ENCODE peak calls at places on chromosome 14, in four cellular contexts. T is GM23248, C is lower lobe of right lung, Z is cardiac fibroblast. V is an unnamed sample.

GRCh38 chr14:57930241-57930975 is 64.5 kb upstream of the SLC35F4 start:
- DNase-seq in T (no peak), C (no peak), Z (no peak), V (no peak)

GRCh38 chr14:71583246-71583645 is 349.0 kb upstream of the RGS6 start:
- DNase-seq in T (peak; percentile 23), C (no peak), Z (no peak), V (no peak)

GRCh38 chr14:31232081-31232480 is 24.5 kb upstream of the HECTD1 start:
- DNase-seq in T (no peak), C (no peak), Z (no peak), V (no peak)

GRCh38 chr14:75548544-75548943 is 26.3 kb downstream of the BATF start:
- DNase-seq in T (peak; percentile 58), C (no peak), Z (peak; percentile 84), V (peak; percentile 72)

GRCh38 chr14:89419973-89420482 is 3.0 kb upstream of the FOXN3 start:
- DNase-seq in T (no peak), C (no peak), Z (no peak), V (no peak)

GRCh38 chr14:68910540-68910939 is 68.6 kb downstream of the ACTN1 start:
- DNase-seq in T (no peak), C (peak; percentile 4), Z (no peak), V (no peak)

GRCh38 chr14:59276235-59276634 is 87.8 kb downstream of the DAAM1 start:
- DNase-seq in T (no peak), C (no peak), Z (no peak), V (no peak)

GRCh38 chr14:44291516-44291915 is 215.6 kb downstream of the FSCB start:
- DNase-seq in T (no peak), C (no peak), Z (no peak), V (no peak)

GRCh38 chr14:103537175-103537990 is 8.4 kb downstream of the TRMT61A start:
- DNase-seq in T (peak; percentile 74), C (no peak), Z (no peak), V (no peak)

GRCh38 chr14:51304428-51304827 is 64.4 kb downstream of the TMX1 start:
- DNase-seq in T (peak; percentile 82), C (no peak), Z (no peak), V (no peak)

DNA sequence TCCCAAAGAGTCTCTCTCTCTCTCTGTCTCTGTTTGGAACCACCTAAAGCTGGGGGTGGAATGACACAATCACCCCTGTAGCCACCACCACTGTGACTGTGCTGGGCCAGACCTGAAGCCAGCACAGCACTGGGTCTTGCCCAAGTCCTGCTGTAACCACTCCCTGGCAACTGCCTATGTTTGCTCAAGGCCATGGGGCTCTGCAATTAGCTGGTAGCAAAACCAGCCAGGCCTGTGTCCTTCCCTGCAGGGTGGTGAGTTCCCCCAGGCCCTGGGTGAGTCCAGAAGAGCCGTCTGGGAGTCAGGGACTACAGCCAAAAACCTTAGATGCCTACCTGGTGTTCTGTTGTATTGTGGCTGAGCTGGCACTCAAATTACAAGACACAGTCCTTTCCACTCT is 50.8 kb downstream of the DGLUCY start:
- DNase-seq in T (peak; percentile 23), C (peak; percentile 79), Z (no peak), V (peak; percentile 62)
- H3K4me3 ChIP-seq in T (no peak overlapping the region), C (no peak overlapping the region), Z (no peak overlapping the region), V (no peak overlapping the region)

DNA sequence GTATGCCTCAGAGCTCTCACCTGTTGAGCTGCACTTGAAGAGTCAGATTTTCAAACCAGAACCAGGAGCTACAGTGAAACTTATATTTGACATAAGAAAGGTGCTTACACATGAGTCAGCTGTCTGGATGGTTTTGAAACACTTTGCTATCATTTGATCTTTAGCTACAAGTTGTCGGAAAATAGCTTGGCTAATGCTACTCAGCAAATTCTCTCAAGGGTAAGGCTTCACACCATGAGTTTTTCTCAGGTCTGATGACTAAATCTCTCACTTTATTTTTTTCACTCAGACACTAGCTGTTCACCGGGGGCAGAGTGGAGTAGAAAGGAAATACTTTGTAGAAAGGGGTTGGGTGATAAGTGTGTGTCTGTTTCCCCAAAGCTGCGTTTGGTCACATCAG is 171.8 kb downstream of the FLRT2 start:
- DNase-seq in T (no peak), C (no peak), Z (no peak), V (no peak)
- H3K4me3 ChIP-seq in T (no peak overlapping the region), C (no peak overlapping the region), Z (no peak overlapping the region), V (no peak overlapping the region)

GRCh38 chr14:92401561-92401960 is 78.6 kb downstream of the SLC24A4 start:
- DNase-seq in T (no peak), C (no peak), Z (no peak), V (no peak)

GRCh38 chr14:92397839-92398564 is 75.0 kb downstream of the SLC24A4 start:
- DNase-seq in T (peak; percentile 55), C (no peak), Z (no peak), V (no peak)

GRCh38 chr14:92400579-92401444 is 77.8 kb downstream of the SLC24A4 start:
- DNase-seq in T (no peak), C (no peak), Z (peak; percentile 16), V (no peak)

GRCh38 chr14:92392726-92393125 is 69.8 kb downstream of the SLC24A4 start:
- DNase-seq in T (no peak), C (no peak), Z (no peak), V (no peak)

GRCh38 chr14:92397140-92397815 is 74.3 kb downstream of the SLC24A4 start:
- DNase-seq in T (peak; percentile 95), C (peak; percentile 80), Z (peak; percentile 26), V (no peak)
- H3K4me3 ChIP-seq in T (peak overlapping the region; percentile 35), C (no peak overlapping the region), Z (no peak overlapping the region), V (no peak overlapping the region)

DNA sequence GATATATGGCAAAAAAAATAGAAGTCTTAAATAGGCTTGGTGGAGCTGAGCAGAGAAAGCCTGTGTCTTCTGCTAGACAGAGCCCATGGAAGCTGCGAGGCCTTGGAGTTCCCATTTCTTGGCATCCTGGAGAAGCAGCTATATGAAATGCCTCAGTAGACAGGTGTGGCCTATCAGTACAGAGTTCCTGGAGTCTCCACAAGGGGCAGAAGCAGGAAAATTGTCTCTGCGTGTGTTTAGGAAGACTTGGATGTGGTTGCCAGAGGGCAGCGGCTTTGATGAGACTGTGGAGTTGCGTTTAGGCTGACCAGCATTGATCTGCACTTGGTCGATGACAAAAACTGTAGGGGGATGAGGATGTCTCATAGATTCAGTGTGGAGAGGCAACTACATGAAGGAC is 334.5 kb upstream of the SEL1L start:
- DNase-seq in T (no peak), C (no peak), Z (no peak), V (no peak)
- H3K4me3 ChIP-seq in T (no peak overlapping the region), C (no peak overlapping the region), Z (no peak overlapping the region), V (no peak overlapping the region)

DNA sequence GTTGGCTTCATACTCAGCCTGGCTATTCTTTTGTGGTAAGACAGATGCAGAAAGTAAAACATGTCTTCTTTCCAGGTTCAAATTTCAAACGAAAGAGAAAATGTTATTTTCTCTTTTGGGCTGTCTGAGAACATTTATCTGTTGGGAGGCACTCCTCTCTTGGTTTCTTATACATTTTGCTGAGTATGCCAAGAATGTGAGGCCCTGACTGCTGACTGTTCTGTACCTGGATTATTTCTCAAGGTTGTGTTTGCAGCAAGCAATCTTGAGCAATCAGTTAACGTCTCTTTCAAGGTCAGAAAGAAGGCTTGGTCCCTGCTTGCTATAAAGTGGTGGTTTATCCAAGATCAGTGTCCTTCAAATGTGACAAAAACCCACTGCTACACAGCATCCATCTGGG is 9.8 kb downstream of the SSTR1 start:
- DNase-seq in T (no peak), C (no peak), Z (no peak), V (no peak)
- H3K4me3 ChIP-seq in T (no peak overlapping the region), C (no peak overlapping the region), Z (no peak overlapping the region), V (no peak overlapping the region)

DNA sequence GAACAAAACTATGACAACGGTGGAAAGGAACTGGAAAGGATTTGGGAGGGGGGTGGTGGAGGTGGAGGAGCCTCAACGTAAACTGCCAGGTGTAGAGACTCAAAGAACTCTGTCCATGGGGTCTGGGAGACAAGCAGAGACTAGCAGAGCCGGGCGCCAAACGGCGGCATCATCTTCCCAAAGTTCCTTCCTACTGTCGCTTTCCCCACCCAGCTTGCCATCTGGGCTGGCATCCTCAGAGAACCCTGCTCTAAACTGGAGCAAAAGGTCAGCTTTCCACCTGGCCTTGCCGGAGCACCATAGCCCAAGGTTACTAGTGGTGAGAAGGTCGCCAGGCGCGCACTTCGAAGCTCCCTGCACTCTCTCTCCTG is 4.0 kb upstream of the IRF2BPL start:
- DNase-seq in T (no peak), C (no peak), Z (no peak), V (no peak)
- H3K4me3 ChIP-seq in T (peak overlapping the region; percentile 81), C (peak overlapping the region; percentile 57), Z (peak overlapping the region; percentile 13), V (peak overlapping the region; percentile 72)

GRCh38 chr14:91509083-91509877 is 830 bp downstream of the PPP4R3A start:
- DNase-seq in T (peak; percentile 51), C (peak; percentile 65), Z (peak; percentile 20), V (peak; percentile 50)

GRCh38 chr14:91510171-91511013 is at the start of gene PPP4R3A:
- DNase-seq in T (peak; percentile 99), C (peak; percentile 97), Z (peak; percentile 98), V (peak; percentile 96)

GRCh38 chr14:91509878-91510170 is 286 bp downstream of the PPP4R3A start:
- DNase-seq in T (peak; percentile 76), C (no peak), Z (no peak), V (no peak)

GRCh38 chr14:91506226-91506625 is 3.9 kb downstream of the PPP4R3A start:
- DNase-seq in T (no peak), C (no peak), Z (no peak), V (no peak)

DNA sequence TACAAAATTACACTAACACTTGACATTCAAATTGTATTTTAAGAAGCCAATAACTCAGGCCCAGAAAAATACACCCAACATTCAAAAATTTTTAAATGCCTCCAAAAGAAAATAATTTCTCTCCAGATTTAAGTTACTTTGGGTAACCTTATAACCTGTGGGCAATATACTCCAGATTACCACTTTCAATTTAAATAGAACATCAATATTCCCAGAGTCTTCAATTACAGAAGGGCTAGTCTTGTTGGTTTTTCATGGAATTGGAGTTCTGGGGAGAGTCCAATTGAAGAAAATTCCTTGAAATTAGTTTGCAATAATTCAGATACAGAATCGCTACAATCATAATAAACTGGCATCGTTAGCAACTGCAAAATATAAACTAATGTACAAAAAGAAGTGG is 2.0 kb downstream of the PPP4R3A start:
- DNase-seq in T (peak; percentile 18), C (no peak), Z (no peak), V (no peak)
- H3K4me3 ChIP-seq in T (peak overlapping the region; percentile 90), C (peak overlapping the region; percentile 94), Z (peak overlapping the region; percentile 92), V (peak overlapping the region; percentile 98)

GRCh38 chr14:32713856-32714255 is 224.8 kb upstream of the NPAS3 start:
- DNase-seq in T (no peak), C (no peak), Z (no peak), V (no peak)

GRCh38 chr14:32711103-32711680 is 227.5 kb upstream of the NPAS3 start:
- DNase-seq in T (peak; percentile 68), C (no peak), Z (peak; percentile 66), V (peak; percentile 61)

GRCh38 chr14:32708134-32708533 is 230.5 kb upstream of the NPAS3 start:
- DNase-seq in T (no peak), C (no peak), Z (no peak), V (no peak)

GRCh38 chr14:32709072-32709471 is 229.6 kb upstream of the NPAS3 start:
- DNase-seq in T (peak; percentile 90), C (no peak), Z (peak; percentile 93), V (peak; percentile 65)

GRCh38 chr14:32710351-32711102 is 228.2 kb upstream of the NPAS3 start:
- DNase-seq in T (peak; percentile 67), C (no peak), Z (peak; percentile 58), V (no peak)
- H3K4me3 ChIP-seq in T (peak overlapping the region; percentile 54), C (no peak overlapping the region), Z (no peak overlapping the region), V (no peak overlapping the region)

GRCh38 chr14:20626274-20626673 is 15.2 kb downstream of the OR6S1 start:
- DNase-seq in T (peak; percentile 37), C (no peak), Z (no peak), V (no peak)
- H3K4me3 ChIP-seq in T (peak overlapping the region; percentile 70), C (no peak overlapping the region), Z (no peak overlapping the region), V (no peak overlapping the region)